ENCODE peak calls at places on chromosomes 11 and 22, in nine cellular contexts. Y is BE2C; N is thoracic aorta; W is HepG2; E is CD8-positive, alpha-beta memory T cell; H is thyroid gland; R is cardiac muscle cell; J is lung; K is left lung. L is an unnamed sample. For H3K4me1, the result is how much of the 10 kb centered on the place peaks cover.

GRCh38 chr11:95443386-95443785 is 212.4 kb upstream of the SESN3 start:
- DNase-seq in E (no peak), R (no peak), K (no peak), J (no peak), Y (no peak), W (peak), N (no peak), H (no peak), L (no peak)

GRCh38 chr11:82829101-82829500 is 71.1 kb downstream of the PRCP start:
- DNase-seq in H (no peak), K (no peak), Y (no peak), R (no peak), N (no peak), W (no peak), E (no peak), J (no peak), L (no peak)

GRCh38 chr22:27800250-27801131 is 1.1 kb downstream of the MN1 start:
- DNase-seq in K (no peak), Y (no peak), R (no peak), N (no peak), W (no peak), H (peak), E (no peak), J (no peak), L (no peak)

GRCh38 chr11:114563077-114563476 is 3.4 kb upstream of the NXPE1 start:
- DNase-seq in W (no peak), E (no peak), J (no peak), K (no peak), R (peak), N (no peak), Y (no peak), H (no peak), L (no peak)

GRCh38 chr11:17770048-17770652 is 35.6 kb downstream of the KCNC1 start:
- DNase-seq in E (no peak), J (peak), N (no peak), Y (peak), H (no peak), W (peak), R (no peak), K (peak), L (no peak)

GRCh38 chr11:69239320-69240040 is 54.5 kb upstream of the MYEOV start:
- DNase-seq in H (no peak), J (no peak), K (no peak), W (no peak), R (no peak), N (no peak), Y (no peak), E (no peak), L (peak)

GRCh38 chr11:72970557-72971118 is 156.4 kb downstream of the ATG16L2 start:
- DNase-seq in E (no peak), H (no peak), N (no peak), R (peak), W (no peak), J (no peak), Y (no peak), K (no peak), L (no peak)

GRCh38 chr11:47393163-47394049 is 15.0 kb upstream of the SLC39A13 start:
- DNase-seq in E (no peak), Y (no peak), H (no peak), J (no peak), W (no peak), K (peak), R (peak), N (no peak), L (peak)

GRCh38 chr22:44462246-44463015 is 35.6 kb downstream of the RTL6 start:
- DNase-seq in J (no peak), E (no peak), K (no peak), R (peak), W (no peak), Y (no peak), N (no peak), H (no peak), L (peak)

GRCh38 chr22:38112361-38112760 is 1.9 kb upstream of the BAIAP2L2 start:
- DNase-seq in R (no peak), J (no peak), E (no peak), H (no peak), W (no peak), Y (no peak), K (peak), N (no peak), L (no peak)

GRCh38 chr11:65053826-65054503 is 4.4 kb downstream of the NAALADL1 start:
- DNase-seq in J (no peak), K (no peak), E (no peak), R (no peak), N (no peak), H (no peak), Y (no peak), W (no peak), L (no peak)

GRCh38 chr11:27396259-27396839 is 33.3 kb upstream of the CCDC34 start:
- DNase-seq in E (no peak), K (no peak), W (peak), H (no peak), Y (no peak), J (no peak), N (no peak), R (no peak), L (no peak)

DNA sequence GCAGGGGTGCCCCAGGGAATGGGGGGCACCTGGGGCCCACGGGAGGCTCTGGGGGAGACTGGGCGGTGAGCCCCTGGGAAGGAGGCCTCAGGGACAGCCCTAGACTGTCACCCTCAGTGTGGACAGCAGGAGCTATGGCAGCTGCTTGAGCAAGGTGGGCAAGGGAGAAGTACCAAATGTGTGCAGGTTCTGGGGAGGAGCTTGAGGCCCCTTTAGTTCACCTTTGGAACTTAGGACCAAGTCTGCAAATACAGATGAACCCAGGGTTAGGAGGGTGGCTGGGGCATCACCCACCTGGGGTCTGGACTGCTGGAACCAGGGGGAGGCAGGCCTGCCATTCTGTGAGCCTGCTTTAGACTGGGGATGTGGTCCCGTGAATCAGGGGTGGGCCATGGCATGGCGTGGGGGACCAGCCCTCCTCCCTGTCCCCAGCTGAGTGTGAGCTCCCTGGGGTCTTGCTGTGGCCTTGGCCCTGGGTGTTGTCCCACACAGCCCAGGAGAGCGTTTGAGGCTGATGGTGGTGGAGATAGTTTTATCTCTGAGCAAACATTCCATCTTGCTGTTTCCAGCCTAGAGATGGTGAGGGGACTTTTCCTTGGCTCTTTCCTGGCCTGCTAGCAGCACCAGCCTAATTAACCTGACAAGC is 122.3 kb downstream of the KCNQ1 start:
- DNase-seq in R (no peak), K (peak), N (no peak), E (no peak), Y (peak), J (no peak), W (peak), H (no peak), L (no peak)
- H3K4me1 ChIP-seq in R (under half), K (under half), N (under half), E (under half), Y (under half), J (under half), W (half or more), H (under half), L (under half)

GRCh38 chr11:19393941-19394340 is 153.2 kb upstream of the E2F8 start:
- DNase-seq in N (no peak), R (peak), W (no peak), H (peak), E (no peak), J (no peak), Y (no peak), K (no peak), L (no peak)
- H3K4me1 ChIP-seq in N (under half), R (under half), W (under half), H (under half), E (under half), J (under half), Y (under half), K (under half), L (under half)

GRCh38 chr11:64052436-64052835 is 16.7 kb downstream of the FLRT1 start:
- DNase-seq in Y (no peak), E (no peak), W (no peak), K (no peak), J (no peak), R (no peak), N (no peak), H (no peak), L (no peak)
- H3K4me1 ChIP-seq in Y (under half), E (under half), W (under half), K (under half), J (under half), R (under half), N (under half), H (under half), L (under half)

GRCh38 chr22:49824936-49825335 is 2.7 kb downstream of the BRD1 start:
- DNase-seq in H (no peak), J (no peak), K (no peak), Y (no peak), R (no peak), E (no peak), N (no peak), W (no peak), L (no peak)

GRCh38 chr22:49826603-49827306 is 918 bp downstream of the BRD1 start:
- DNase-seq in R (peak), W (no peak), H (peak), N (no peak), K (peak), J (no peak), Y (peak), E (no peak), L (peak)

GRCh38 chr22:49825436-49825835 is 2.2 kb downstream of the BRD1 start:
- DNase-seq in N (no peak), K (no peak), H (no peak), E (no peak), W (peak), Y (no peak), J (no peak), R (peak), L (no peak)

GRCh38 chr22:49827307-49827852 is 293 bp downstream of the BRD1 start:
- DNase-seq in H (no peak), Y (no peak), W (no peak), J (no peak), K (no peak), N (no peak), E (no peak), R (peak), L (no peak)

GRCh38 chr22:49825944-49826602 is 1.6 kb downstream of the BRD1 start:
- DNase-seq in W (peak), Y (no peak), R (peak), H (no peak), N (no peak), K (peak), E (peak), J (no peak), L (no peak)
- H3K4me1 ChIP-seq in W (under half), Y (under half), R (under half), H (under half), N (under half), K (under half), E (under half), J (under half), L (under half)

DNA sequence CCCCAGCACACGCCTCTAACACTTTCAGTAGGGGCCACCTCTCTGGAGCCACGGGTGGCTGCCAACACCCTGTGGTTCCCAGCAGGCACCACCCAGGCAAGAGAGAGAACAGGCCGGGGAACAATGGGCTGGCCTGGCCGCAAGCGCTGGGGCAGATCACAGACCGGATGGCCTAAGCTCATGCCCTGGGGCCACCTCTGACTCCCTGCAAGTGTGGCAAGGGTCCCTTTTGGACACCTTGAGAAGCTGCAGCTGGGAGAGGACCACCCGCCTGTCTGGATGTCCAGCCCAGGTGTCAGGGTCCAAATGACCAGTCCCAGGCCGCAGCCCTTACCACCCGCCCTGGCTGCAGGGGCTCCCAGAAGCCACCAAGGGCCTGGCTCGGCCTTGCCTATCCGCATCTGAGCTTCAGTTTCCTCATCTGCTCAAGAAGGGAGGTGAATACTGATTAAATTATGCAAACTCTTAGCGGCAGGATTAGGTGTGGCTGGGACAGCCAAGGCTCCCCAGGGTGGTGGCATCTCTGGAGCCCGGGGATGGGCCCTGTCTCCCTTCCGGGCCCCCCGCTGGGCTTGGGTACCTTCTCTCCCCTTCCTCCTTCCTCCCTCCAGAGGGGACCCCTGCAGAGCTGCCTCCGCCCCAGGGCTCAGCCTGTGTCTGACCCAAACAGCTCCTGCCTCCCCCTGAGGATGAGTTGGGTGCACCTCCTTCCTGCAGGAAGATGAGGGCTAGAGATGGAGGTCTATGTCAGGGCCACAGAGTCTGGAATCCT is 785 bp upstream of the SUSD2 start:
- DNase-seq in H (no peak), W (no peak), E (no peak), N (no peak), K (peak), J (no peak), R (no peak), Y (no peak), L (no peak)
- H3K4me1 ChIP-seq in H (under half), W (under half), E (under half), N (half or more), K (under half), J (under half), R (under half), Y (under half), L (under half)

GRCh38 chr22:48101704-48102103 is 1339.3 kb downstream of the TBC1D22A start:
- DNase-seq in E (no peak), W (no peak), N (no peak), R (no peak), Y (no peak), H (no peak), K (no peak), J (no peak), L (no peak)
- H3K4me1 ChIP-seq in E (under half), W (under half), N (under half), R (under half), Y (under half), H (under half), K (under half), J (under half), L (under half)

L was measured in testis.